ENCODE peak calls at places on chromosomes 1 and 21, in seven cellular contexts. V is stimulated activated CD8-positive, alpha-beta memory T cell treated with anti-CD3 and anti-CD28 coated beads, Interleukin-15, amount 100 ng/mL, for 4 hours; O is HCT116; E is upper lobe of right lung; H is vagina; K is AG08396; T is GM10248. R is an unnamed sample.

GRCh38 chr21:36180963-36181362 is 24.3 kb downstream of the DOP1B start:
- DNase-seq in V (no peak), O (no peak), E (no peak), H (no peak), K (no peak), T (no peak), R (no peak)

GRCh38 chr1:223353939-223354338 is 10.0 kb downstream of the SUSD4 start:
- DNase-seq in V (no peak), O (no peak), E (no peak), H (no peak), K (no peak), T (no peak), R (no peak)

GRCh38 chr1:24905979-24906720 is 23.9 kb downstream of the RUNX3 start:
- DNase-seq in V (no peak), O (no peak), E (peak), H (no peak), K (no peak), T (no peak), R (no peak)

GRCh38 chr1:156676820-156677615 is at the start of gene NES:
- DNase-seq in V (no peak), O (no peak), E (no peak), H (no peak), K (peak), T (no peak), R (no peak)

GRCh38 chr1:20355828-20356735 is 65.4 kb downstream of the VWA5B1 start:
- DNase-seq in V (no peak), O (no peak), E (no peak), H (no peak), K (no peak), T (no peak), R (no peak)

GRCh38 chr1:197029749-197030148 is 37.3 kb downstream of the F13B start:
- DNase-seq in V (no peak), O (no peak), E (no peak), H (no peak), K (no peak), T (no peak), R (no peak)

GRCh38 chr1:39001516-39002389 is 10.7 kb downstream of the AKIRIN1 start:
- DNase-seq in V (no peak), O (no peak), E (no peak), H (no peak), K (no peak), T (no peak), R (no peak)

GRCh38 chr1:215043405-215043804 is 39.1 kb upstream of the KCNK2 start:
- DNase-seq in V (no peak), O (no peak), E (no peak), H (no peak), K (no peak), T (no peak), R (no peak)

GRCh38 chr1:151986501-151987190 is 7.0 kb downstream of the S100A10 start:
- DNase-seq in V (no peak), O (no peak), E (no peak), H (no peak), K (no peak), T (no peak), R (no peak)

GRCh38 chr1:53715478-53715877 is 23.5 kb downstream of the GLIS1 start:
- DNase-seq in V (no peak), O (no peak), E (no peak), H (no peak), K (peak), T (peak), R (no peak)

GRCh38 chr1:111279144-111279543 is 11.5 kb upstream of the CHIA start:
- DNase-seq in V (no peak), O (no peak), E (no peak), H (no peak), K (no peak), T (no peak), R (no peak)

GRCh38 chr1:154423303-154423987 is 18.3 kb downstream of the IL6R start:
- DNase-seq in V (peak), O (no peak), E (no peak), H (no peak), K (peak), T (no peak), R (no peak)

GRCh38 chr1:113255038-113255727 is 135.1 kb upstream of the MAGI3 start:
- DNase-seq in V (no peak), O (no peak), E (no peak), H (no peak), K (no peak), T (no peak), R (no peak)

GRCh38 chr1:5455651-5456050 is 536.6 kb downstream of the NPHP4 start:
- DNase-seq in V (no peak), O (no peak), E (no peak), H (no peak), K (no peak), T (no peak), R (no peak)

GRCh38 chr1:219088778-219089557 is 84.7 kb upstream of the LYPLAL1 start:
- DNase-seq in V (no peak), O (peak), E (peak), H (no peak), K (peak), T (peak), R (no peak)

GRCh38 chr1:31786366-31787060 is 22.4 kb upstream of the ADGRB2 start:
- DNase-seq in V (no peak), O (no peak), E (peak), H (no peak), K (no peak), T (no peak), R (no peak)

GRCh38 chr1:153483776-153484175 is 23.3 kb upstream of the S100A7 start:
- DNase-seq in V (no peak), O (no peak), E (no peak), H (peak), K (no peak), T (no peak), R (no peak)

GRCh38 chr1:3035871-3036645 is 14.8 kb downstream of the ACTRT2 start:
- DNase-seq in V (no peak), O (no peak), E (peak), H (no peak), K (no peak), T (no peak), R (no peak)

GRCh38 chr1:28905921-28906666 is 8.3 kb upstream of the EPB41 start:
- DNase-seq in V (no peak), O (no peak), E (no peak), H (no peak), K (no peak), T (no peak), R (no peak)

GRCh38 chr1:13541435-13542215 is 27.8 kb upstream of the LRRC38 start:
- DNase-seq in V (no peak), O (no peak), E (peak), H (no peak), K (no peak), T (no peak), R (no peak)

GRCh38 chr1:246343251-246343650 is 163.8 kb downstream of the SMYD3 start:
- DNase-seq in V (no peak), O (no peak), E (no peak), H (no peak), K (no peak), T (no peak), R (no peak)